ENCODE peak calls at places on chromosomes 2 and 18, in eight cellular contexts. I, F, X, M, G, Q, C and D are unnamed samples.

GRCh38 chr2:228474466-228474865 is 293.0 kb upstream of the SPHKAP start:
- DNase-seq in F (no peak), Q (no peak), G (no peak), X (no peak), M (peak; percentile 18), I (no peak), C (no peak), D (no peak)

GRCh38 chr2:233084488-233084887 is 24.3 kb downstream of the INPP5D start:
- DNase-seq in F (no peak), Q (no peak), I (peak; percentile 98), G (peak; percentile 36), X (no peak), M (no peak), C (no peak), D (no peak)

GRCh38 chr2:142140434-142140845 is 9.6 kb upstream of the LRP1B start:
- DNase-seq in X (peak; percentile 78), C (no peak), Q (peak; percentile 6), M (peak; percentile 43), G (no peak), I (no peak), F (no peak), D (peak; percentile 22)

GRCh38 chr2:201971516-201972228 is 62.0 kb upstream of the FZD7 start:
- DNase-seq in F (no peak), G (no peak), M (no peak), I (peak; percentile 41), X (no peak), Q (no peak), C (peak; percentile 21), D (peak; percentile 23)

GRCh38 chr2:219440388-219441256 is 6.0 kb downstream of the SPEG start:
- DNase-seq in F (no peak), C (no peak), G (no peak), I (no peak), M (peak; percentile 28), Q (no peak), X (no peak), D (no peak)

GRCh38 chr2:156864230-156864629 is 393.3 kb upstream of the GALNT5 start:
- DNase-seq in M (no peak), F (no peak), G (no peak), Q (no peak), I (no peak), X (peak; percentile 84), C (no peak), D (peak; percentile 8)

GRCh38 chr18:26723986-26724385 is 141.5 kb downstream of the AQP4 start:
- DNase-seq in M (no peak), F (no peak), I (peak; percentile 69), G (no peak), Q (no peak), C (no peak), X (no peak), D (no peak)

GRCh38 chr18:13635046-13635445 is 91.3 kb downstream of the FAM210A start:
- DNase-seq in X (no peak), M (no peak), F (no peak), G (no peak), Q (no peak), C (no peak), I (no peak), D (no peak)

GRCh38 chr18:32393407-32393806 is 77.3 kb downstream of the GAREM1 start:
- DNase-seq in G (no peak), C (no peak), F (no peak), X (no peak), M (no peak), I (no peak), Q (no peak), D (no peak)

GRCh38 chr18:12321331-12321730 is 13.3 kb downstream of the TUBB6 start:
- DNase-seq in I (no peak), F (no peak), M (no peak), C (no peak), G (no peak), X (no peak), Q (no peak), D (no peak)

GRCh38 chr2:205776139-205776538 is 93.8 kb downstream of the NRP2 start:
- DNase-seq in C (peak; percentile 29), M (no peak), G (peak; percentile 34), Q (peak; percentile 59), I (peak; percentile 39), F (peak; percentile 40), X (no peak), D (no peak)

GRCh38 chr18:46452820-46453219 is 204.2 kb downstream of the LOXHD1 start:
- DNase-seq in F (no peak), X (peak; percentile 73), I (no peak), G (no peak), C (no peak), M (no peak), Q (no peak), D (no peak)

GRCh38 chr2:190382851-190383250 is 25.3 kb upstream of the MFSD6 start:
- DNase-seq in I (peak; percentile 35), X (peak; percentile 58), G (peak; percentile 10), F (no peak), M (peak; percentile 55), Q (peak; percentile 51), C (no peak), D (peak; percentile 48)

GRCh38 chr2:180225118-180225517 is 218.0 kb upstream of the CWC22 start:
- DNase-seq in G (no peak), F (no peak), Q (no peak), C (no peak), I (no peak), X (no peak), M (no peak), D (no peak)

GRCh38 chr2:217076651-217077232 is 216.9 kb upstream of the TNP1 start:
- DNase-seq in F (no peak), I (no peak), Q (no peak), X (no peak), G (no peak), M (no peak), C (no peak), D (no peak)